ENCODE peak calls at places on chromosomes 6 and 20, in five cellular contexts. F, K, X, N and B are unnamed samples.

GRCh38 chr6:37354526-37355384 is 972 bp downstream of the RNF8 start:
- DNase-seq in F (no peak), K (no peak), X (no peak), N (peak), B (no peak)

GRCh38 chr6:56524891-56525703 is 117.6 kb downstream of the DST start:
- DNase-seq in F (peak), K (no peak), X (no peak), N (no peak), B (peak)

GRCh38 chr6:3408665-3409064 is 48.2 kb downstream of the SLC22A23 start:
- DNase-seq in F (no peak), K (no peak), X (no peak), N (no peak), B (no peak)

GRCh38 chr6:109079981-109080380 is 14.7 kb downstream of the SESN1 start:
- DNase-seq in F (peak), K (no peak), X (no peak), N (no peak), B (peak)

GRCh38 chr6:165920896-165921671 is 246.6 kb downstream of the TBXT start:
- DNase-seq in F (peak), K (no peak), X (no peak), N (no peak), B (no peak)

GRCh38 chr6:155850408-155850841 is 394.8 kb upstream of the NOX3 start:
- DNase-seq in F (peak), K (no peak), X (no peak), N (no peak), B (no peak)

GRCh38 chr6:106527979-106528378 is 101.3 kb downstream of the RTN4IP1 start:
- DNase-seq in F (peak), K (no peak), X (no peak), N (no peak), B (no peak)

GRCh38 chr20:20366896-20367680 is 816 bp upstream of the INSM1 start:
- DNase-seq in F (no peak), K (peak), X (no peak), N (no peak), B (no peak)

GRCh38 chr20:1929460-1929859 is 34.3 kb downstream of the SIRPA start:
- DNase-seq in F (no peak), K (no peak), X (no peak), N (no peak), B (no peak)

GRCh38 chr6:13398081-13398406 is 69.7 kb upstream of the TBC1D7 start:
- DNase-seq in F (no peak), K (no peak), X (no peak), N (no peak), B (no peak)

GRCh38 chr6:47922391-47922790 is 140.6 kb downstream of the OPN5 start:
- DNase-seq in F (no peak), K (no peak), X (peak), N (no peak), B (peak)

GRCh38 chr6:51349866-51350265 is 531.2 kb downstream of the TFAP2B start:
- DNase-seq in F (no peak), K (no peak), X (no peak), N (no peak), B (peak)

GRCh38 chr6:70552974-70553373 is 13.8 kb upstream of the SDHAF4 start:
- DNase-seq in F (no peak), K (no peak), X (no peak), N (no peak), B (no peak)

GRCh38 chr6:11231564-11232176 is 798 bp downstream of the NEDD9 start:
- DNase-seq in F (peak), K (no peak), X (no peak), N (no peak), B (peak)

GRCh38 chr6:132683543-132683942 is 24.6 kb upstream of the TAAR1 start:
- DNase-seq in F (peak), K (no peak), X (no peak), N (no peak), B (no peak)

GRCh38 chr6:163543311-163543710 is 128.8 kb downstream of the QKI start:
- DNase-seq in F (no peak), K (peak), X (no peak), N (no peak), B (no peak)

GRCh38 chr6:37987008-37987407 is 167.5 kb downstream of the ZFAND3 start:
- DNase-seq in F (peak), K (no peak), X (no peak), N (no peak), B (no peak)

GRCh38 chr6:108739496-108740330 is 108.5 kb upstream of the ARMC2 start:
- DNase-seq in F (peak), K (no peak), X (no peak), N (no peak), B (no peak)

GRCh38 chr6:139732451-139732850 is 358.0 kb upstream of the CITED2 start:
- DNase-seq in F (peak), K (no peak), X (no peak), N (no peak), B (no peak)

GRCh38 chr6:126919947-126920346 is 198.5 kb upstream of the RSPO3 start:
- DNase-seq in F (peak), K (no peak), X (no peak), N (no peak), B (no peak)

GRCh38 chr6:106546322-106547052 is 82.8 kb downstream of the RTN4IP1 start:
- DNase-seq in F (peak), K (no peak), X (no peak), N (no peak), B (no peak)

GRCh38 chr6:24494726-24495515 is at the start of gene ALDH5A1:
- DNase-seq in F (peak), K (peak), X (peak), N (peak), B (peak)

GRCh38 chr6:17101422-17102257 is at the start of gene STMND1:
- DNase-seq in F (peak), K (peak), X (no peak), N (peak), B (no peak)

GRCh38 chr6:154605207-154605877 is 94.9 kb upstream of the CNKSR3 start:
- DNase-seq in F (peak), K (peak), X (no peak), N (no peak), B (no peak)

GRCh38 chr6:53898026-53898795 is 103.4 kb downstream of the LRRC1 start:
- DNase-seq in F (peak), K (no peak), X (no peak), N (no peak), B (no peak)

GRCh38 chr6:15621203-15622044 is 41.4 kb downstream of the DTNBP1 start:
- DNase-seq in F (no peak), K (no peak), X (no peak), N (peak), B (no peak)

GRCh38 chr20:6882911-6883310 is 115.4 kb downstream of the BMP2 start:
- DNase-seq in F (peak), K (no peak), X (no peak), N (no peak), B (no peak)

GRCh38 chr6:44431118-44431725 is 43.7 kb downstream of the CDC5L start:
- DNase-seq in F (peak), K (no peak), X (no peak), N (no peak), B (peak)

GRCh38 chr6:142721213-142721920 is 223.6 kb downstream of the HIVEP2 start:
- DNase-seq in F (no peak), K (no peak), X (no peak), N (no peak), B (no peak)

GRCh38 chr6:17957488-17957887 is 29.9 kb downstream of the KIF13A start:
- DNase-seq in F (no peak), K (no peak), X (no peak), N (no peak), B (no peak)

GRCh38 chr6:2353412-2354137 is 108.2 kb upstream of the GMDS start:
- DNase-seq in F (peak), K (peak), X (peak), N (no peak), B (peak)

GRCh38 chr6:1004885-1005635 is 306.8 kb upstream of the FOXQ1 start:
- DNase-seq in F (peak), K (no peak), X (no peak), N (no peak), B (no peak)

GRCh38 chr6:39980839-39981580 is 46.7 kb upstream of the MOCS1 start:
- DNase-seq in F (peak), K (peak), X (no peak), N (no peak), B (peak)

GRCh38 chr6:117920493-117920845 is 13.4 kb downstream of the SLC35F1 start:
- DNase-seq in F (no peak), K (peak), X (no peak), N (no peak), B (no peak)

GRCh38 chr20:54708229-54708628 is 232.8 kb downstream of the DOK5 start:
- DNase-seq in F (no peak), K (no peak), X (no peak), N (no peak), B (no peak)

GRCh38 chr6:14638932-14639875 is 521.6 kb downstream of the CD83 start:
- DNase-seq in F (peak), K (peak), X (no peak), N (no peak), B (no peak)

GRCh38 chr20:54350415-54350814 is 125.0 kb upstream of the DOK5 start:
- DNase-seq in F (peak), K (no peak), X (no peak), N (peak), B (no peak)

GRCh38 chr20:5608104-5608447 is 142.1 kb upstream of the SHLD1 start:
- DNase-seq in F (no peak), K (peak), X (no peak), N (no peak), B (no peak)

GRCh38 chr20:56722042-56722441 is 92.9 kb downstream of the TFAP2C start:
- DNase-seq in F (no peak), K (no peak), X (no peak), N (peak), B (no peak)

GRCh38 chr20:64232794-64233193 is 22.8 kb upstream of the PCMTD2 start:
- DNase-seq in F (no peak), K (peak), X (no peak), N (no peak), B (peak)